ENCODE peak calls at places on chromosomes 5 and 9, in nine cellular contexts. W is SJSA1; Z is pancreas; D is thoracic aorta; N is uterus; Y is neural progenitor cell; I is cardiac muscle cell; H is esophagus muscularis mucosa; F is CD8-positive, alpha-beta T cell. M is an unnamed sample. For H3K27me3, the result is how much of the 10 kb centered on the place peaks cover.

GRCh38 chr5:52776116-52776515 is 11.6 kb upstream of the ITGA1 start:
- DNase-seq in Z (no peak), F (peak), H (no peak), I (no peak), D (no peak), N (no peak), W (no peak), Y (no peak), M (no peak)

GRCh38 chr9:21801683-21802417 is 586 bp upstream of the MTAP start:
- DNase-seq in Y (peak), Z (peak), N (peak), F (peak), D (peak), I (peak), H (no peak), W (peak), M (peak)

GRCh38 chr9:129624168-129624759 is 1.7 kb upstream of the NTMT1 start:
- DNase-seq in W (peak), N (no peak), I (peak), H (no peak), D (no peak), Y (peak), Z (no peak), F (peak), M (no peak)

GRCh38 chr9:135344915-135345500 is 134.6 kb upstream of the PPP1R26 start:
- DNase-seq in Z (no peak), I (no peak), D (no peak), N (no peak), F (no peak), Y (no peak), W (no peak), H (no peak), M (no peak)

GRCh38 chr9:90915693-90916092 is 114.1 kb downstream of the SYK start:
- DNase-seq in N (peak), H (no peak), F (no peak), D (no peak), Z (no peak), I (peak), Y (peak), W (peak), M (no peak)

GRCh38 chr9:138042640-138043039 is 165.1 kb downstream of the CACNA1B start:
- DNase-seq in D (no peak), Y (no peak), H (no peak), I (no peak), N (no peak), Z (no peak), W (no peak), F (peak), M (no peak)

GRCh38 chr5:72847989-72848473 is 31.6 kb downstream of the TNPO1 start:
- DNase-seq in Y (peak), H (peak), I (peak), Z (peak), F (peak), D (peak), N (peak), W (peak), M (peak)

GRCh38 chr9:89690334-89690912 is 85.6 kb downstream of the GADD45G start:
- DNase-seq in N (no peak), D (no peak), W (no peak), Z (no peak), Y (no peak), F (no peak), H (no peak), I (no peak), M (no peak)

GRCh38 chr9:33517373-33517772 is 6.7 kb upstream of the ANKRD18B start:
- DNase-seq in Z (no peak), F (no peak), H (no peak), D (no peak), I (peak), W (no peak), N (no peak), Y (peak), M (no peak)

GRCh38 chr5:56588636-56589485 is 226.5 kb upstream of the MAP3K1 start:
- DNase-seq in H (no peak), N (peak), F (peak), Z (no peak), W (no peak), I (no peak), Y (peak), D (no peak), M (peak)

GRCh38 chr5:93184041-93184440 is 397.0 kb downstream of the NR2F1-AS1 start:
- DNase-seq in D (no peak), Y (no peak), W (no peak), Z (no peak), N (no peak), I (no peak), F (no peak), H (no peak), M (no peak)

GRCh38 chr5:137695651-137696428 is 40.0 kb downstream of the KLHL3 start:
- DNase-seq in F (peak), I (peak), H (no peak), D (no peak), Z (no peak), N (peak), Y (no peak), W (no peak), M (no peak)

GRCh38 chr9:74147906-74148305 is 349.2 kb upstream of the RORB start:
- DNase-seq in Y (no peak), H (no peak), I (no peak), N (no peak), D (no peak), Z (no peak), F (no peak), W (no peak), M (no peak)

GRCh38 chr5:124401247-124402143 is 344.9 kb downstream of the ZNF608 start:
- DNase-seq in Z (no peak), I (no peak), H (peak), W (no peak), D (no peak), F (no peak), N (no peak), Y (no peak), M (no peak)

GRCh38 chr5:42655982-42656660 is 100.5 kb upstream of the CCDC152 start:
- DNase-seq in I (peak), H (no peak), Z (no peak), N (no peak), F (no peak), Y (no peak), D (no peak), W (no peak), M (no peak)

GRCh38 chr5:122195784-122196394 is 66.5 kb downstream of the ZNF474 start:
- DNase-seq in W (peak), N (peak), Z (no peak), I (peak), Y (peak), H (no peak), F (no peak), D (no peak), M (no peak)

GRCh38 chr5:92909545-92909962 is 671.5 kb downstream of the NR2F1-AS1 start:
- DNase-seq in H (no peak), I (peak), W (peak), F (no peak), Y (peak), D (no peak), Z (no peak), N (no peak), M (no peak)

GRCh38 chr5:134007581-134008256 is 2.9 kb upstream of the VDAC1 start:
- DNase-seq in F (no peak), H (no peak), W (no peak), I (peak), N (no peak), D (no peak), Z (no peak), Y (peak), M (no peak)

GRCh38 chr5:147803941-147804717 is 21.6 kb upstream of the JAKMIP2 start:
- DNase-seq in H (no peak), W (no peak), I (no peak), Y (no peak), N (no peak), Z (no peak), D (no peak), F (no peak), M (no peak)

GRCh38 chr9:12846035-12846434 is 71.2 kb downstream of the LURAP1L start:
- DNase-seq in Y (no peak), F (no peak), I (no peak), W (no peak), Z (no peak), H (no peak), N (no peak), D (no peak), M (no peak)

GRCh38 chr5:76787237-76787636 is 31.6 kb upstream of the F2RL1 start:
- DNase-seq in I (peak), Z (peak), F (no peak), W (no peak), N (peak), H (no peak), D (peak), Y (no peak), M (peak)

GRCh38 chr5:108953940-108954339 is 206.2 kb downstream of the FER start:
- DNase-seq in N (no peak), F (no peak), D (no peak), Y (no peak), H (no peak), W (no peak), I (no peak), Z (no peak), M (no peak)

GRCh38 chr9:113361304-113362018 is 12.1 kb downstream of the BSPRY start:
- DNase-seq in Z (no peak), W (no peak), Y (no peak), I (peak), D (no peak), H (no peak), F (no peak), N (no peak), M (no peak)

GRCh38 chr9:127817881-127818434 is 15.3 kb downstream of the FPGS start:
- DNase-seq in W (no peak), Z (no peak), F (no peak), Y (no peak), I (no peak), H (no peak), N (no peak), D (no peak), M (no peak)

GRCh38 chr9:100020121-100020780 is 78.5 kb downstream of the ERP44 start:
- DNase-seq in N (no peak), F (no peak), H (no peak), D (no peak), Y (no peak), Z (no peak), W (no peak), I (peak), M (no peak)

GRCh38 chr9:124000784-124001444 is 10.7 kb upstream of the LHX2 start:
- DNase-seq in I (no peak), W (no peak), H (no peak), Y (peak), Z (no peak), F (no peak), D (no peak), N (no peak), M (no peak)
- H3K27me3 ChIP-seq in I (half or more), W (half or more), H (under half), Y (half or more), Z (under half), F (under half), D (under half), N (under half), M (half or more)

GRCh38 chr5:98772415-98773213 is 849 bp upstream of the RGMB start:
- DNase-seq in W (peak), I (peak), Y (peak), N (peak), F (peak), H (peak), Z (peak), D (no peak), M (peak)

GRCh38 chr5:98774192-98775046 is 956 bp downstream of the RGMB start:
- DNase-seq in D (no peak), Z (peak), F (peak), H (no peak), W (peak), N (peak), Y (peak), I (peak), M (peak)

GRCh38 chr5:98775246-98775961 is 1.9 kb downstream of the RGMB start:
- DNase-seq in F (no peak), Y (peak), Z (no peak), I (no peak), H (no peak), D (no peak), W (no peak), N (no peak), M (no peak)

GRCh38 chr5:98773214-98773463 is 324 bp upstream of the RGMB start:
- DNase-seq in N (no peak), Z (no peak), F (no peak), Y (no peak), W (no peak), I (no peak), D (no peak), H (no peak), M (no peak)

GRCh38 chr5:98773464-98774191 is at the start of gene RGMB:
- DNase-seq in W (peak), Z (peak), H (peak), N (peak), I (peak), F (peak), Y (peak), D (peak), M (peak)
- H3K27ac ChIP-seq in W (peak), Z (peak), H (peak), N (peak), I (peak), F (peak), Y (peak), D (peak), M (peak)

GRCh38 chr5:139888368-139888767 is 92.8 kb downstream of the PSD2 start:
- DNase-seq in Z (no peak), W (no peak), N (no peak), H (no peak), I (no peak), Y (no peak), D (no peak), F (no peak), M (no peak)
- H3K27me3 ChIP-seq in Z (under half), W (half or more), N (under half), H (under half), I (under half), Y (under half), D (under half), F (under half), M (under half)

GRCh38 chr5:179959627-179960026 is 51.9 kb upstream of the TBC1D9B start:
- DNase-seq in D (no peak), H (peak), W (no peak), I (no peak), F (no peak), Z (no peak), Y (no peak), N (no peak), M (no peak)

GRCh38 chr5:179967489-179967888 is 59.8 kb upstream of the TBC1D9B start:
- DNase-seq in Y (no peak), D (no peak), H (peak), F (no peak), Z (no peak), I (no peak), W (no peak), N (no peak), M (no peak)

GRCh38 chr5:179964015-179964414 is 56.3 kb upstream of the TBC1D9B start:
- DNase-seq in Z (no peak), N (no peak), H (peak), W (no peak), F (no peak), D (no peak), I (no peak), Y (no peak), M (no peak)

GRCh38 chr5:179960204-179960831 is 52.6 kb upstream of the TBC1D9B start:
- DNase-seq in Z (no peak), H (no peak), D (no peak), N (no peak), I (no peak), Y (no peak), W (no peak), F (no peak), M (no peak)

DNA sequence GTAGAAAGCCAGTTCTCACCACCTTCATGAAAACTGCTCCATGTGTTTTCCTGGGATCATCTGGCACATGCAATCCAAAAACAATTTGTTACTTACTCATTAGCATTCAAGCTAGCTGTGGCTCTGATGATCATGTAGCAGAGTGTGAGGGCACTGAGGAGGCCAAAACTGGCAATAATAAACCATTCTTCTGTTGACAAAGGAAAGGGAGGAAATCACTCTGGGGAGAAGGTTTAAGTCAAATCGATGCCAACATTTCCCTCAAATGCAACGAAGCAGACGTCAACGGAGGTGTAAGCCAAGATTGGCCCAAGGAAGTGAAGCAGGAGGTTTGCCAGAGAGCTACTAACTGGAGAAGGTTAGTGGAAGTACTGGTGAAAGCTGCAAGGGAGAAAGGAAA is 55.7 kb upstream of the TBC1D9B start:
- DNase-seq in W (no peak), F (no peak), Z (no peak), Y (no peak), N (no peak), I (peak), H (peak), D (no peak), M (no peak)
- H3K27ac ChIP-seq in W (no peak), F (no peak), Z (no peak), Y (no peak), N (no peak), I (no peak), H (no peak), D (no peak), M (no peak)

M was measured in left ventricle myocardium inferior.